ENCODE peak calls at places on chromosome 21, in eight cellular contexts. One of them, this sample, is unnamed.

GRCh38 chr21:15210235-15210678 is 145.5 kb upstream of the NRIP1 start:
- DNase-seq in tibial nerve: peak
- DNase-seq in MM.1S: no peak
- DNase-seq in right atrium auricular region: peak
- DNase-seq in WERI-Rb-1: no peak
- DNase-seq in fibroblast of mammary gland: peak
- DNase-seq in SJSA1: no peak
- DNase-seq in AG04449: no peak
- DNase-seq in this sample: no peak

GRCh38 chr21:41768371-41769042 is 1.7 kb upstream of the RIPK4 start:
- DNase-seq in tibial nerve: no peak
- DNase-seq in MM.1S: no peak
- DNase-seq in right atrium auricular region: no peak
- DNase-seq in WERI-Rb-1: no peak
- DNase-seq in fibroblast of mammary gland: peak
- DNase-seq in SJSA1: peak
- DNase-seq in AG04449: peak
- DNase-seq in this sample: no peak

GRCh38 chr21:40165671-40166070 is 298.4 kb downstream of the PCP4 start:
- DNase-seq in tibial nerve: no peak
- DNase-seq in MM.1S: no peak
- DNase-seq in right atrium auricular region: no peak
- DNase-seq in WERI-Rb-1: no peak
- DNase-seq in fibroblast of mammary gland: no peak
- DNase-seq in SJSA1: no peak
- DNase-seq in AG04449: no peak
- DNase-seq in this sample: no peak

GRCh38 chr21:41316641-41317392 is at the start of gene FAM3B:
- DNase-seq in tibial nerve: no peak
- DNase-seq in MM.1S: no peak
- DNase-seq in right atrium auricular region: no peak
- DNase-seq in WERI-Rb-1: no peak
- DNase-seq in fibroblast of mammary gland: no peak
- DNase-seq in SJSA1: no peak
- DNase-seq in AG04449: no peak
- DNase-seq in this sample: no peak

GRCh38 chr21:16309250-16309971 is 579.6 kb downstream of the USP25 start:
- DNase-seq in tibial nerve: no peak
- DNase-seq in MM.1S: no peak
- DNase-seq in right atrium auricular region: no peak
- DNase-seq in WERI-Rb-1: no peak
- DNase-seq in fibroblast of mammary gland: peak
- DNase-seq in SJSA1: no peak
- DNase-seq in AG04449: no peak
- DNase-seq in this sample: no peak

GRCh38 chr21:21682172-21682571 is 684.0 kb downstream of the NCAM2 start:
- DNase-seq in tibial nerve: no peak
- DNase-seq in MM.1S: no peak
- DNase-seq in right atrium auricular region: no peak
- DNase-seq in WERI-Rb-1: no peak
- DNase-seq in fibroblast of mammary gland: peak
- DNase-seq in SJSA1: no peak
- DNase-seq in AG04449: peak
- DNase-seq in this sample: no peak

GRCh38 chr21:31132574-31133242 is 94.4 kb upstream of the KRTAP19-8 start:
- DNase-seq in tibial nerve: no peak
- DNase-seq in MM.1S: peak
- DNase-seq in right atrium auricular region: no peak
- DNase-seq in WERI-Rb-1: no peak
- DNase-seq in fibroblast of mammary gland: peak
- DNase-seq in SJSA1: peak
- DNase-seq in AG04449: no peak
- DNase-seq in this sample: peak

GRCh38 chr21:15809818-15810217 is 80.0 kb downstream of the USP25 start:
- DNase-seq in tibial nerve: no peak
- DNase-seq in MM.1S: no peak
- DNase-seq in right atrium auricular region: no peak
- DNase-seq in WERI-Rb-1: no peak
- DNase-seq in fibroblast of mammary gland: peak
- DNase-seq in SJSA1: no peak
- DNase-seq in AG04449: peak
- DNase-seq in this sample: no peak

GRCh38 chr21:40120944-40121575 is 253.8 kb downstream of the PCP4 start:
- DNase-seq in tibial nerve: no peak
- DNase-seq in MM.1S: peak
- DNase-seq in right atrium auricular region: no peak
- DNase-seq in WERI-Rb-1: no peak
- DNase-seq in fibroblast of mammary gland: peak
- DNase-seq in SJSA1: peak
- DNase-seq in AG04449: no peak
- DNase-seq in this sample: no peak

GRCh38 chr21:17646790-17647189 is 34.1 kb upstream of the BTG3 start:
- DNase-seq in tibial nerve: no peak
- DNase-seq in MM.1S: no peak
- DNase-seq in right atrium auricular region: no peak
- DNase-seq in WERI-Rb-1: no peak
- DNase-seq in fibroblast of mammary gland: no peak
- DNase-seq in SJSA1: no peak
- DNase-seq in AG04449: no peak
- DNase-seq in this sample: no peak

GRCh38 chr21:25881524-25882376 is 147.0 kb downstream of the GABPA start:
- DNase-seq in tibial nerve: peak
- DNase-seq in MM.1S: peak
- DNase-seq in right atrium auricular region: peak
- DNase-seq in WERI-Rb-1: peak
- DNase-seq in fibroblast of mammary gland: peak
- DNase-seq in SJSA1: peak
- DNase-seq in AG04449: no peak
- DNase-seq in this sample: peak

GRCh38 chr21:30426732-30427131 is 1.0 kb upstream of the KRTAP13-3 start:
- DNase-seq in tibial nerve: no peak
- DNase-seq in MM.1S: no peak
- DNase-seq in right atrium auricular region: no peak
- DNase-seq in WERI-Rb-1: no peak
- DNase-seq in fibroblast of mammary gland: no peak
- DNase-seq in SJSA1: no peak
- DNase-seq in AG04449: no peak
- DNase-seq in this sample: no peak

GRCh38 chr21:26952274-26953066 is 14.4 kb downstream of the ADAMTS5 start:
- DNase-seq in tibial nerve: no peak
- DNase-seq in MM.1S: no peak
- DNase-seq in right atrium auricular region: no peak
- DNase-seq in WERI-Rb-1: no peak
- DNase-seq in fibroblast of mammary gland: no peak
- DNase-seq in SJSA1: no peak
- DNase-seq in AG04449: no peak
- DNase-seq in this sample: no peak

GRCh38 chr21:18244721-18245486 is at the start of gene CHODL:
- DNase-seq in tibial nerve: no peak
- DNase-seq in MM.1S: no peak
- DNase-seq in right atrium auricular region: no peak
- DNase-seq in WERI-Rb-1: peak
- DNase-seq in fibroblast of mammary gland: no peak
- DNase-seq in SJSA1: no peak
- DNase-seq in AG04449: no peak
- DNase-seq in this sample: no peak

GRCh38 chr21:16402752-16403151 is 673.0 kb downstream of the USP25 start:
- DNase-seq in tibial nerve: no peak
- DNase-seq in MM.1S: no peak
- DNase-seq in right atrium auricular region: no peak
- DNase-seq in WERI-Rb-1: no peak
- DNase-seq in fibroblast of mammary gland: no peak
- DNase-seq in SJSA1: no peak
- DNase-seq in AG04449: no peak
- DNase-seq in this sample: no peak

GRCh38 chr21:16418663-16419062 is 688.9 kb downstream of the USP25 start:
- DNase-seq in tibial nerve: no peak
- DNase-seq in MM.1S: no peak
- DNase-seq in right atrium auricular region: no peak
- DNase-seq in WERI-Rb-1: no peak
- DNase-seq in fibroblast of mammary gland: no peak
- DNase-seq in SJSA1: no peak
- DNase-seq in AG04449: no peak
- DNase-seq in this sample: no peak

GRCh38 chr21:43361127-43361492 is 65.8 kb downstream of the SIK1 start:
- DNase-seq in tibial nerve: no peak
- DNase-seq in MM.1S: peak
- DNase-seq in right atrium auricular region: no peak
- DNase-seq in WERI-Rb-1: peak
- DNase-seq in fibroblast of mammary gland: peak
- DNase-seq in SJSA1: no peak
- DNase-seq in AG04449: no peak
- DNase-seq in this sample: no peak

GRCh38 chr21:43362306-43362927 is 64.5 kb downstream of the SIK1 start:
- DNase-seq in tibial nerve: peak
- DNase-seq in MM.1S: peak
- DNase-seq in right atrium auricular region: peak
- DNase-seq in WERI-Rb-1: peak
- DNase-seq in fibroblast of mammary gland: peak
- DNase-seq in SJSA1: no peak
- DNase-seq in AG04449: peak
- DNase-seq in this sample: peak

GRCh38 chr21:43362928-43363314 is 64.0 kb downstream of the SIK1 start:
- DNase-seq in tibial nerve: no peak
- DNase-seq in MM.1S: no peak
- DNase-seq in right atrium auricular region: no peak
- DNase-seq in WERI-Rb-1: no peak
- DNase-seq in fibroblast of mammary gland: no peak
- DNase-seq in SJSA1: no peak
- DNase-seq in AG04449: no peak
- DNase-seq in this sample: no peak

GRCh38 chr21:43360441-43361126 is 66.3 kb downstream of the SIK1 start:
- DNase-seq in tibial nerve: no peak
- DNase-seq in MM.1S: no peak
- DNase-seq in right atrium auricular region: no peak
- DNase-seq in WERI-Rb-1: no peak
- DNase-seq in fibroblast of mammary gland: no peak
- DNase-seq in SJSA1: no peak
- DNase-seq in AG04449: no peak
- DNase-seq in this sample: no peak

GRCh38 chr21:43361493-43362296 is 65.2 kb downstream of the SIK1 start:
- DNase-seq in tibial nerve: no peak
- DNase-seq in MM.1S: peak
- DNase-seq in right atrium auricular region: peak
- DNase-seq in WERI-Rb-1: peak
- DNase-seq in fibroblast of mammary gland: peak
- DNase-seq in SJSA1: no peak
- DNase-seq in AG04449: peak
- DNase-seq in this sample: peak
- H3K4me3 ChIP-seq in tibial nerve: peak
- H3K4me3 ChIP-seq in MM.1S: peak
- H3K4me3 ChIP-seq in right atrium auricular region: peak
- H3K4me3 ChIP-seq in WERI-Rb-1: peak
- H3K4me3 ChIP-seq in fibroblast of mammary gland: no peak
- H3K4me3 ChIP-seq in SJSA1: no peak
- H3K4me3 ChIP-seq in AG04449: peak
- H3K4me3 ChIP-seq in this sample: peak

GRCh38 chr21:38913120-38913975 is 107.6 kb downstream of the ETS2 start:
- DNase-seq in tibial nerve: peak
- DNase-seq in MM.1S: no peak
- DNase-seq in right atrium auricular region: peak
- DNase-seq in WERI-Rb-1: no peak
- DNase-seq in fibroblast of mammary gland: peak
- DNase-seq in SJSA1: peak
- DNase-seq in AG04449: no peak
- DNase-seq in this sample: no peak
- H3K4me3 ChIP-seq in tibial nerve: no peak
- H3K4me3 ChIP-seq in MM.1S: no peak
- H3K4me3 ChIP-seq in right atrium auricular region: peak
- H3K4me3 ChIP-seq in WERI-Rb-1: no peak
- H3K4me3 ChIP-seq in fibroblast of mammary gland: no peak
- H3K4me3 ChIP-seq in SJSA1: no peak
- H3K4me3 ChIP-seq in AG04449: no peak
- H3K4me3 ChIP-seq in this sample: no peak

GRCh38 chr21:35637431-35637830 is 422.9 kb downstream of the SETD4 start:
- DNase-seq in tibial nerve: peak
- DNase-seq in MM.1S: no peak
- DNase-seq in right atrium auricular region: peak
- DNase-seq in WERI-Rb-1: no peak
- DNase-seq in fibroblast of mammary gland: peak
- DNase-seq in SJSA1: no peak
- DNase-seq in AG04449: no peak
- DNase-seq in this sample: no peak
- H3K4me3 ChIP-seq in tibial nerve: no peak
- H3K4me3 ChIP-seq in MM.1S: no peak
- H3K4me3 ChIP-seq in right atrium auricular region: no peak
- H3K4me3 ChIP-seq in WERI-Rb-1: no peak
- H3K4me3 ChIP-seq in fibroblast of mammary gland: no peak
- H3K4me3 ChIP-seq in SJSA1: no peak
- H3K4me3 ChIP-seq in AG04449: no peak
- H3K4me3 ChIP-seq in this sample: no peak

GRCh38 chr21:45816794-45817193 is 164.8 kb upstream of the COL6A1 start:
- DNase-seq in tibial nerve: no peak
- DNase-seq in MM.1S: no peak
- DNase-seq in right atrium auricular region: peak
- DNase-seq in WERI-Rb-1: no peak
- DNase-seq in fibroblast of mammary gland: no peak
- DNase-seq in SJSA1: no peak
- DNase-seq in AG04449: no peak
- DNase-seq in this sample: no peak

GRCh38 chr21:45817345-45817744 is 164.2 kb upstream of the COL6A1 start:
- DNase-seq in tibial nerve: no peak
- DNase-seq in MM.1S: no peak
- DNase-seq in right atrium auricular region: peak
- DNase-seq in WERI-Rb-1: no peak
- DNase-seq in fibroblast of mammary gland: no peak
- DNase-seq in SJSA1: no peak
- DNase-seq in AG04449: no peak
- DNase-seq in this sample: no peak

GRCh38 chr21:45818904-45819285 is 162.7 kb upstream of the COL6A1 start:
- DNase-seq in tibial nerve: no peak
- DNase-seq in MM.1S: no peak
- DNase-seq in right atrium auricular region: peak
- DNase-seq in WERI-Rb-1: no peak
- DNase-seq in fibroblast of mammary gland: peak
- DNase-seq in SJSA1: peak
- DNase-seq in AG04449: peak
- DNase-seq in this sample: peak

GRCh38 chr21:45819478-45820170 is 161.9 kb upstream of the COL6A1 start:
- DNase-seq in tibial nerve: no peak
- DNase-seq in MM.1S: no peak
- DNase-seq in right atrium auricular region: peak
- DNase-seq in WERI-Rb-1: peak
- DNase-seq in fibroblast of mammary gland: peak
- DNase-seq in SJSA1: no peak
- DNase-seq in AG04449: no peak
- DNase-seq in this sample: no peak

DNA sequence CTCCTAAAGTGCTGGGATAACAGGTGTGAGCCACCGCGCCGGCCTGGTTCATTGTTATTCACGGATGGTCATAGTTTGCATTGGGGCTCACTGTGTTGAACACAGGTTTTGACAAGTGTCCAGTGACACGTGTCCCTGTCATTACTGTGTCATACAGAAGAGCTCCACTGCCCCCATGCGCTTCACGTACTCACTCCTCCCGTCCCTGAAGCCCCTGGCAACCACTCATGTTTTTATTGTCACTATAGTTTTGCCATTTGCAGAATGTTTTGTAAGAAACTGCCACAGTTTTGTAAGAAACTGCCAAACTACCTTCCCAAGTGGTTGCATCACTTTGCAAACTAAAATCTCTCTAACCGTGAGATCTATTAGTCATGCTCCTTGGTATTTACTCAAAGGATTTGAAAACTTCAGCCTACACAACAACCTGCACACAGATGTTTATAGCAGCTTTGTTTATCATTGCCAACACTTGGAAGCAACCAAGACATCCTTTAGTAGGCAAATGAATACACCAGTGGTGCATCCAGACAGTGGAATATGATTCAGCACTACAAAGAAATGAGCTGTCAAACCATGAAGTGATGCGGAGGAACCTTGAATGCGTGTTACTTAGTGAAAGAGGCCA is 163.2 kb upstream of the COL6A1 start:
- DNase-seq in tibial nerve: no peak
- DNase-seq in MM.1S: no peak
- DNase-seq in right atrium auricular region: peak
- DNase-seq in WERI-Rb-1: no peak
- DNase-seq in fibroblast of mammary gland: peak
- DNase-seq in SJSA1: peak
- DNase-seq in AG04449: no peak
- DNase-seq in this sample: no peak
- H3K4me3 ChIP-seq in tibial nerve: no peak
- H3K4me3 ChIP-seq in MM.1S: no peak
- H3K4me3 ChIP-seq in right atrium auricular region: no peak
- H3K4me3 ChIP-seq in WERI-Rb-1: no peak
- H3K4me3 ChIP-seq in fibroblast of mammary gland: no peak
- H3K4me3 ChIP-seq in SJSA1: no peak
- H3K4me3 ChIP-seq in AG04449: no peak
- H3K4me3 ChIP-seq in this sample: no peak

This sample was measured in CD8-positive, alpha-beta T cell.